ENCODE peak calls at places on chromosomes 16 and 17, in five cellular contexts. C is mammary epithelial cell, W is heart left ventricle, P is Caco-2, K is lower lobe of right lung. R is an unnamed sample.

GRCh38 chr16:85650864-85651811 is 37.6 kb downstream of the GINS2 start:
- DNase-seq in C (no peak), W (no peak), P (no peak), K (no peak), R (no peak)

GRCh38 chr16:22070361-22071351 is 21.7 kb upstream of the VWA3A start:
- DNase-seq in C (peak; percentile 58), W (no peak), P (no peak), K (no peak), R (peak; percentile 40)

GRCh38 chr16:4509420-4509819 is 29.2 kb downstream of the CDIP1 start:
- DNase-seq in C (no peak), W (no peak), P (no peak), K (no peak), R (no peak)

GRCh38 chr17:57484081-57484666 is 227.9 kb downstream of the MSI2 start:
- DNase-seq in C (no peak), W (no peak), P (no peak), K (no peak), R (peak; percentile 35)

GRCh38 chr17:43398724-43399595 is at the start of gene ARL4D:
- DNase-seq in C (peak; percentile 63), W (peak; percentile 90), P (peak; percentile 89), K (peak; percentile 93), R (peak; percentile 55)

GRCh38 chr16:59604331-59604730 is 870.2 kb upstream of the GOT2 start:
- DNase-seq in C (peak; percentile 39), W (no peak), P (no peak), K (no peak), R (no peak)

GRCh38 chr16:85126731-85127662 is 14.7 kb upstream of the CIBAR2 start:
- DNase-seq in C (peak; percentile 40), W (no peak), P (no peak), K (no peak), R (peak; percentile 86)

GRCh38 chr17:4777969-4778760 is 6.5 kb downstream of the TM4SF5 start:
- DNase-seq in C (no peak), W (no peak), P (peak; percentile 75), K (no peak), R (no peak)

GRCh38 chr16:30535106-30535776 is 583 bp upstream of the ZNF747 start:
- DNase-seq in C (no peak), W (no peak), P (no peak), K (no peak), R (no peak)

GRCh38 chr17:11269210-11269609 is 28.2 kb downstream of the SHISA6 start:
- DNase-seq in C (no peak), W (no peak), P (no peak), K (no peak), R (no peak)

GRCh38 chr17:11268176-11268575 is 27.2 kb downstream of the SHISA6 start:
- DNase-seq in C (no peak), W (no peak), P (no peak), K (no peak), R (no peak)

GRCh38 chr17:11264183-11264871 is 23.3 kb downstream of the SHISA6 start:
- DNase-seq in C (no peak), W (no peak), P (no peak), K (no peak), R (no peak)
- TF ChIP-seq CTCF in C (peak; percentile 16), W (no peak), P (no peak), K (no peak), R (no peak)

GRCh38 chr16:24540575-24541240 is 1.3 kb downstream of the RBBP6 start:
- DNase-seq in C (peak; percentile 37), W (no peak), P (peak; percentile 20), K (no peak), R (no peak)

GRCh38 chr16:24539850-24540484 is 601 bp downstream of the RBBP6 start:
- DNase-seq in C (peak; percentile 3), W (peak; percentile 70), P (no peak), K (peak; percentile 82), R (no peak)

GRCh38 chr16:24539295-24539849 is at the start of gene RBBP6:
- DNase-seq in C (peak; percentile 96), W (peak; percentile 96), P (peak; percentile 95), K (peak; percentile 96), R (peak; percentile 92)

GRCh38 chr16:24537474-24538337 is 1.7 kb upstream of the RBBP6 start:
- DNase-seq in C (no peak), W (no peak), P (no peak), K (no peak), R (no peak)

DNA sequence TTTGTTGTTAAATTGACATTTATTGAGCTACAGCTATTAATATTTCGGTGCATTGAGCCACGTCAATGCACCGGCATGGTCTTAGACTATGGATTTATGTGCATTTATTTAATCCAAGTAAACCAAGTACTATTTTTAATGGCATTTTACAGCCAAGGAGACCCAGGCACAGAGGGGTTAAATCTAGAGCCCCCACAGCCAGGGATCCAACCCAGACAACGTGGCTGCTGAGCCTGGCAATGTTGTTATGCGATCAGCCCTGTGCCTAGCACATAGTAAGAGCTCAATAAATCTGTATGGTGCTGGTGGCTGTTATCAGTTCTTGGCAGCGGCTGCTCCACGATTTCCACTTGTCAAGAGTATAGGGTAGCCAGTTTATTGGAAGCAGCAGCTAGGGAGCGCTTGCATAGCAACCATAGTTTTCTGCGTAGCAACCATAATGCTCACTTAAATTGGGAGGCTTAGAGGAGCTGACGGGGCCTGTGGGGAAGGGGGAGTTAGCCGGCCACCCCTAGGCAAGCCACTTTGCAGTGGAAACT is 541 bp upstream of the RBBP6 start:
- DNase-seq in C (no peak), W (no peak), P (no peak), K (no peak), R (no peak)
- H3K4me3 ChIP-seq in C (peak overlapping the region; percentile 81), W (peak overlapping the region; percentile 99), P (peak overlapping the region; percentile 94), K (peak overlapping the region; percentile 85), R (peak overlapping the region; percentile 93)

GRCh38 chr17:63476857-63477470 is at the start of gene ACE:
- DNase-seq in C (no peak), W (peak; percentile 58), P (peak; percentile 71), K (no peak), R (no peak)
- TF ChIP-seq CTCF in C (no peak), W (no peak), P (no peak), K (no peak), R (no peak)

GRCh38 chr16:1534021-1535020 is 855 bp downstream of the TMEM204 start:
- DNase-seq in C (no peak), W (no peak), P (no peak), K (no peak), R (no peak)

GRCh38 chr16:1532081-1532760 is 1.2 kb upstream of the TMEM204 start:
- DNase-seq in C (no peak), W (peak; percentile 70), P (no peak), K (no peak), R (no peak)

GRCh38 chr16:1531638-1531910 is 1.9 kb upstream of the TMEM204 start:
- DNase-seq in C (no peak), W (peak; percentile 10), P (no peak), K (no peak), R (no peak)

GRCh38 chr16:1533443-1533951 is at the start of gene TMEM204:
- DNase-seq in C (no peak), W (peak; percentile 91), P (no peak), K (no peak), R (no peak)

GRCh38 chr16:1532771-1533170 is 695 bp upstream of the TMEM204 start:
- DNase-seq in C (no peak), W (peak; percentile 19), P (no peak), K (no peak), R (no peak)
- H3K4me3 ChIP-seq in C (no peak overlapping the region), W (peak overlapping the region; percentile 66), P (no peak overlapping the region), K (peak overlapping the region; percentile 73), R (no peak overlapping the region)

GRCh38 chr16:51490866-51491265 is 339.8 kb upstream of the SALL1 start:
- DNase-seq in C (no peak), W (no peak), P (no peak), K (no peak), R (no peak)
- TF ChIP-seq CTCF in C (no peak), W (no peak), P (no peak), K (no peak), R (no peak)

GRCh38 chr17:36127882-36128369 is 24.3 kb downstream of the CCL4 start:
- DNase-seq in C (no peak), W (no peak), P (no peak), K (no peak), R (no peak)

GRCh38 chr17:36128411-36128978 is 24.9 kb downstream of the CCL4 start:
- DNase-seq in C (no peak), W (no peak), P (no peak), K (no peak), R (no peak)

GRCh38 chr17:36131436-36131835 is 27.8 kb downstream of the CCL4 start:
- DNase-seq in C (no peak), W (no peak), P (no peak), K (no peak), R (no peak)

GRCh38 chr17:36127199-36127881 is 23.7 kb downstream of the CCL4 start:
- DNase-seq in C (no peak), W (no peak), P (no peak), K (no peak), R (no peak)

DNA sequence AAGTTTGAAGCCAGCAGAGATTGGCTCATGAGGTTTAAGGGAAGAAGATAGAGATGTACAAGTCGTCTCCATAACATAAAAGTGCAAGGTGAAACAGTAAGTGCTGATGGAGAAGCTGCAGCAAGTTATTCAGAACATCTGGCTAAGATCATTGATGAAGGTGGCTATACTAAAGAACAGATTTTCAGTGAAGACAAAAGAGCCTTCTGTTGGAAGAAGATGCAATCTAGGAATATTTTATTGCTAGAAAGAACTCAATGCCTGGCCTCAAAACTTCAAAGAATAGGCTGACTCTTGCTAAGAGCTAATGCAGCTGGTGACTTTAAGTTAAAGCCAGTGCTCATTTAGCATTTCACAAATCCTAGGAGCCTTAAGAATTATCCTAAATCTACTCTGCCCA is 26.0 kb downstream of the CCL4 start:
- DNase-seq in C (no peak), W (no peak), P (no peak), K (no peak), R (no peak)
- H3K4me3 ChIP-seq in C (no peak overlapping the region), W (no peak overlapping the region), P (no peak overlapping the region), K (no peak overlapping the region), R (no peak overlapping the region)

GRCh38 chr17:47742319-47743181 is 9.5 kb downstream of the TBX21 start:
- DNase-seq in C (no peak), W (no peak), P (peak; percentile 77), K (no peak), R (no peak)
- TF ChIP-seq CTCF in C (peak; percentile 22), W (peak; percentile 14), P (peak; percentile 89), K (peak; percentile 23), R (peak; percentile 47)

DNA sequence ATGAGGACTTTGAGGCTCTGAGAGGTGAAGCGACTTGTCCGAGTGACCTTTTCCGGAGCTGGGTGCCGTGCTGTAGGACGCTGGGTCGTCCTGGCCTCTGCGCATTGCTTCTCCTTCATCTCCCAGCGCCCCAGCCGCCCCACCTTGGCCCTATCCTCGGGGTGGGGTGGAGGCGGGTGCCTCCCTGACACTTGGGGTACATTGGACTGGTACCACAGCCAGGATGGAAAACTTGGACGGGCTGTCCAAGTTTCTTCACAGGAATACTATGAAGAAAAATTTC is 147.9 kb downstream of the SPECC1 start:
- DNase-seq in C (no peak), W (no peak), P (no peak), K (no peak), R (no peak)
- H3K4me3 ChIP-seq in C (peak overlapping the region; percentile 74), W (no peak overlapping the region), P (peak overlapping the region; percentile 93), K (peak overlapping the region; percentile 71), R (peak overlapping the region; percentile 74)

GRCh38 chr17:71830916-71831315 is 289.9 kb upstream of the SOX9 start:
- DNase-seq in C (no peak), W (no peak), P (no peak), K (no peak), R (no peak)
- TF ChIP-seq CTCF in C (no peak), W (no peak), P (no peak), K (no peak), R (peak; percentile 43)